ENCODE peak calls at places on chromosomes 12 and 14, in six cellular contexts. U is neuronal stem cell, O is H9, F is mesenchymal stem cell, Q is H1, L is trophoblast cell. X is an unnamed sample.
A peak's percentile ranks its signal among the peaks of the same experiment; 100 is the strongest.

GRCh38 chr14:21103165-21103709 is 2.4 kb downstream of the TMEM253 start:
- DNase-seq in U (no peak), O (no peak), F (no peak), Q (no peak), L (no peak), X (no peak)

GRCh38 chr14:74472590-74472989 is 20.5 kb downstream of the NPC2 start:
- DNase-seq in U (no peak), O (no peak), F (no peak), Q (no peak), L (no peak), X (no peak)

GRCh38 chr14:35223927-35224326 is 68.3 kb upstream of the PSMA6 start:
- DNase-seq in U (no peak), O (no peak), F (no peak), Q (no peak), L (no peak), X (peak; percentile 43)

GRCh38 chr12:68113644-68114043 is 45.9 kb downstream of the IFNG start:
- DNase-seq in U (no peak), O (peak; percentile 72), F (no peak), Q (no peak), L (peak; percentile 13), X (no peak)

GRCh38 chr12:53232641-53233538 is 881 bp upstream of the RARG start:
- DNase-seq in U (no peak), O (peak; percentile 76), F (peak; percentile 47), Q (no peak), L (peak; percentile 37), X (no peak)

GRCh38 chr14:35553808-35554207 is 19.8 kb downstream of the INSM2 start:
- DNase-seq in U (no peak), O (no peak), F (peak; percentile 26), Q (no peak), L (peak; percentile 55), X (peak; percentile 73)

GRCh38 chr12:18165422-18165871 is 75.5 kb upstream of the RERGL start:
- DNase-seq in U (no peak), O (no peak), F (peak; percentile 57), Q (no peak), L (peak; percentile 7), X (peak; percentile 20)

GRCh38 chr12:45324391-45324790 is 108.5 kb downstream of the ANO6 start:
- DNase-seq in U (no peak), O (no peak), F (peak; percentile 63), Q (no peak), L (peak; percentile 94), X (peak; percentile 28)

GRCh38 chr14:60061371-60061770 is 30.4 kb upstream of the PCNX4 start:
- DNase-seq in U (no peak), O (no peak), F (no peak), Q (no peak), L (peak; percentile 16), X (no peak)

GRCh38 chr12:19681007-19681406 is 241.7 kb downstream of the AEBP2 start:
- DNase-seq in U (no peak), O (peak; percentile 68), F (no peak), Q (no peak), L (no peak), X (no peak)

GRCh38 chr12:461425-461824 is 1.7 kb downstream of the B4GALNT3 start:
- DNase-seq in U (no peak), O (no peak), F (no peak), Q (no peak), L (no peak), X (no peak)

GRCh38 chr14:25041484-25041883 is 8.5 kb downstream of the STXBP6 start:
- DNase-seq in U (no peak), O (no peak), F (no peak), Q (no peak), L (no peak), X (no peak)

GRCh38 chr12:32983332-32983731 is 86.8 kb upstream of the PKP2 start:
- DNase-seq in U (no peak), O (no peak), F (no peak), Q (no peak), L (peak; percentile 16), X (no peak)

GRCh38 chr14:61887628-61888027 is 125.4 kb downstream of the SNAPC1 start:
- DNase-seq in U (no peak), O (no peak), F (no peak), Q (no peak), L (no peak), X (no peak)

GRCh38 chr14:58491593-58491992 is 64.1 kb downstream of the KIAA0586 start:
- DNase-seq in U (no peak), O (no peak), F (no peak), Q (no peak), L (no peak), X (peak; percentile 45)

GRCh38 chr14:105195533-105196227 is 14.6 kb upstream of the NUDT14 start:
- DNase-seq in U (peak; percentile 31), O (no peak), F (no peak), Q (no peak), L (no peak), X (no peak)

GRCh38 chr12:106767954-106768501 is 6.5 kb upstream of the RIC8B start:
- DNase-seq in U (peak; percentile 65), O (peak; percentile 67), F (no peak), Q (peak; percentile 49), L (peak; percentile 58), X (no peak)

GRCh38 chr12:102601621-102602020 is 121.3 kb upstream of the IGF1 start:
- DNase-seq in U (no peak), O (no peak), F (no peak), Q (no peak), L (peak; percentile 92), X (no peak)

GRCh38 chr12:93223440-93224426 is 154.0 kb upstream of the NUDT4 start:
- DNase-seq in U (no peak), O (no peak), F (no peak), Q (no peak), L (no peak), X (no peak)

GRCh38 chr14:91350813-91351507 is 66.7 kb downstream of the CCDC88C start:
- DNase-seq in U (no peak), O (no peak), F (no peak), Q (no peak), L (no peak), X (no peak)

GRCh38 chr12:79559591-79559990 is 131.2 kb downstream of the PAWR start:
- DNase-seq in U (no peak), O (no peak), F (no peak), Q (no peak), L (peak; percentile 46), X (peak; percentile 35)

GRCh38 chr14:59150990-59151389 is 37.5 kb upstream of the DAAM1 start:
- DNase-seq in U (no peak), O (no peak), F (no peak), Q (no peak), L (no peak), X (no peak)

GRCh38 chr12:121439715-121440114 is 39.8 kb downstream of the RNF34 start:
- DNase-seq in U (no peak), O (no peak), F (no peak), Q (no peak), L (no peak), X (no peak)

DNA sequence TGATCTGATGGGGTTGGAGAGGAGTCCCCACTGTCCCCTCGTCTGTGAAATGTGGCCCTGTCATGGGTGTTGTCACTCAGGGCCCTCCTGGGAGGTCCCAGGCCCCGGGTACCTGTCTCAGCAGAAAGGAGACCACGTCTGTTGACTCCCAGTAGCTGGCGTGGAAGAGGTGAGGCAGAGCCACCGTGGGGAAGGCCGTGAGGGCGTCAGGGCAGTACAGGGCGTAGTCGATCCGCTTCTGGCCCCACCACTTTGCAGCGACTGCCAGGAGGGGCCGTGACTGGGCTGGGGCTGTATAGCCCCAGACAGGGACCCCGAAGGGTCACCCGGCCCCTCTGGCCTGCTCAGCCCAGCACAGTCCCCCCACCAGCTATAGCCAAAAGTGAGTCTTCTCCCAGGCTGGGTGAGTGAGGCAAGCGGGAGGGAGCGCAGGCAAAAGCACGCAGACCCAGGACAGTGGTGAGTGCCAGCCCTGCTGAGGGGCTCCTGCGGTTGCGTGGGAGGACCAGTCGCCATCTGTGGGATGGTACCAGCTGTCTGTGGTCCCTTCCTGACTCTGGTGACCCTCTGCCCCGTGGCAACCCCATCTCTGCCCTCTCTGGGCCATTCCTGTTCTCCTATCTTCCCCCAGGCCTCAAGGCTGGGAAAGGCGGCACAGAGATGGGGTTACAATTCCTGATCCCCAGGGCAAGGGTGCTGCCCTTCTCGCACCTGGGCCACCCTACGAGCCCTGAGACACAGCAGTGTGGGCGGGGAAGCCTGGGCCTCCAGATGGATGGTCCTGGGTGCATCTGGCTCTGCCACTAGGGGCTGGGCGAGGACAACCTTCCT is 8.3 kb downstream of the ARL6IP4 start:
- DNase-seq in U (no peak), O (no peak), F (no peak), Q (no peak), L (no peak), X (no peak)
- H3K14ac ChIP-seq in U (no peak overlapping the region), O (no peak overlapping the region), F (no peak overlapping the region), Q (no peak overlapping the region), L (no peak overlapping the region), X (no peak overlapping the region)

GRCh38 chr12:117159674-117160073 is 30.6 kb downstream of the FBXO21 start:
- DNase-seq in U (no peak), O (no peak), F (no peak), Q (no peak), L (no peak), X (no peak)

GRCh38 chr12:117162649-117163048 is 27.6 kb downstream of the FBXO21 start:
- DNase-seq in U (no peak), O (no peak), F (no peak), Q (no peak), L (no peak), X (no peak)

GRCh38 chr12:117162167-117162539 is 28.1 kb downstream of the FBXO21 start:
- DNase-seq in U (no peak), O (no peak), F (no peak), Q (no peak), L (no peak), X (no peak)

GRCh38 chr12:117158911-117159310 is 31.4 kb downstream of the FBXO21 start:
- DNase-seq in U (no peak), O (no peak), F (no peak), Q (no peak), L (peak; percentile 88), X (peak; percentile 17)

DNA sequence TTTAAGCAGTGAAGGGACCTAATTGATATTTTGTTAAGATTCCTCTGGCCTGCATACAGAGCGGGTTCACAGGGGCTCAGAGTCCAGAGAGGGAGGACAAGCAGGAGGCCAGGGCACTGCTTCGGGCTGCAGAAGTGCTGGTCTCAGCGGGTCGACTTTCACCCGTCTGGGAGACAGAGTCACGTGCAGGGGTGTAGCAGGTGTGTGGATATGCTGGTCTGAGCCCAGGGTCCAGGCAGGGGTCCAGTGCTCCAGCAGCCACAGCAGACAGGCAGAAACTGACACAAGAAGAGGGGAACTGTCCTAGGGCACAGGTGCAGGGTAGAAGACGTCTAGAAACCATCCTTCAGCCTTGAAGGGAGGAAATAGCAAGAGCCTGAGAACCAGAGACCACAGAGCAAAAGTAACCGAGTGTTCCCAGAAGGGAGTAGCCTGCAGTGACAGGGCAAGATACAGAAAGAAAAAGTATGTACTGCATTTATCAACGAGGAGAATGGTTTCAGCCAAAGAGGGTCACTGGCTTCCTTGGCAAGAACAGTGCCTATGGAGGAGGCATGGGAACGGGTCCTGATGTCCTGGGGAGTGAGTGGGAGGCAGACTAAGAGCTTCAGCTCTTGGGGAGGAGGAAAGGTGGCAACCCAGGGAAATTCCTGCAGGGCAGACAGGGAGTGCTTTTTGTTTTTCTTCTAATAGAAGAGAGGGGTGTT is 28.7 kb downstream of the FBXO21 start:
- DNase-seq in U (no peak), O (no peak), F (no peak), Q (no peak), L (no peak), X (no peak)
- H3K14ac ChIP-seq in U (no peak overlapping the region), O (no peak overlapping the region), F (no peak overlapping the region), Q (no peak overlapping the region), L (no peak overlapping the region), X (no peak overlapping the region)

GRCh38 chr12:89844539-89844938 is 135.9 kb upstream of the ATP2B1 start:
- DNase-seq in U (no peak), O (no peak), F (no peak), Q (no peak), L (no peak), X (no peak)
- H3K14ac ChIP-seq in U (no peak overlapping the region), O (no peak overlapping the region), F (no peak overlapping the region), Q (no peak overlapping the region), L (no peak overlapping the region), X (no peak overlapping the region)

GRCh38 chr14:63616015-63616414 is 25.7 kb downstream of the WDR89 start:
- DNase-seq in U (no peak), O (no peak), F (peak; percentile 23), Q (no peak), L (peak; percentile 55), X (no peak)
- H3K14ac ChIP-seq in U (no peak overlapping the region), O (no peak overlapping the region), F (no peak overlapping the region), Q (no peak overlapping the region), L (no peak overlapping the region), X (no peak overlapping the region)

X was measured in IMR-90.